ENCODE peak calls at places on chromosomes 5 and 9, in five cellular contexts. One of them, this sample, is unnamed.

GRCh38 chr9:21728781-21729180 is 73.7 kb upstream of the MTAP start:
- DNase-seq in CD8-positive, alpha-beta T cell: no peak
- DNase-seq in neuronal stem cell: no peak
- DNase-seq in ascending aorta: no peak
- DNase-seq in GM23248: peak; percentile 94
- DNase-seq in this sample: no peak

GRCh38 chr5:88663793-88664216 is 219.2 kb downstream of the MEF2C start:
- DNase-seq in CD8-positive, alpha-beta T cell: no peak
- DNase-seq in neuronal stem cell: no peak
- DNase-seq in ascending aorta: no peak
- DNase-seq in GM23248: no peak
- DNase-seq in this sample: no peak

GRCh38 chr9:83388346-83388745 is 149.9 kb downstream of the FRMD3 start:
- DNase-seq in CD8-positive, alpha-beta T cell: no peak
- DNase-seq in neuronal stem cell: no peak
- DNase-seq in ascending aorta: no peak
- DNase-seq in GM23248: no peak
- DNase-seq in this sample: no peak

GRCh38 chr9:121921444-121921843 is 171.7 kb downstream of the TTLL11 start:
- DNase-seq in CD8-positive, alpha-beta T cell: no peak
- DNase-seq in neuronal stem cell: no peak
- DNase-seq in ascending aorta: no peak
- DNase-seq in GM23248: no peak
- DNase-seq in this sample: no peak

GRCh38 chr9:86494644-86495081 is 140.5 kb upstream of the TUT7 start:
- DNase-seq in CD8-positive, alpha-beta T cell: no peak
- DNase-seq in neuronal stem cell: no peak
- DNase-seq in ascending aorta: no peak
- DNase-seq in GM23248: peak; percentile 73
- DNase-seq in this sample: no peak

GRCh38 chr5:40436535-40437237 is 243.0 kb upstream of the PTGER4 start:
- DNase-seq in CD8-positive, alpha-beta T cell: peak; percentile 24
- DNase-seq in neuronal stem cell: no peak
- DNase-seq in ascending aorta: no peak
- DNase-seq in GM23248: no peak
- DNase-seq in this sample: no peak

GRCh38 chr5:77030097-77031071 is at the start of gene AGGF1:
- DNase-seq in CD8-positive, alpha-beta T cell: peak; percentile 86
- DNase-seq in neuronal stem cell: peak; percentile 56
- DNase-seq in ascending aorta: peak; percentile 96
- DNase-seq in GM23248: peak; percentile 97
- DNase-seq in this sample: peak; percentile 95

GRCh38 chr5:78964889-78965288 is 20.2 kb downstream of the ARSB start:
- DNase-seq in CD8-positive, alpha-beta T cell: no peak
- DNase-seq in neuronal stem cell: peak; percentile 21
- DNase-seq in ascending aorta: no peak
- DNase-seq in GM23248: peak; percentile 79
- DNase-seq in this sample: no peak

GRCh38 chr9:99505915-99506314 is 283.8 kb downstream of the SEC61B start:
- DNase-seq in CD8-positive, alpha-beta T cell: no peak
- DNase-seq in neuronal stem cell: no peak
- DNase-seq in ascending aorta: no peak
- DNase-seq in GM23248: no peak
- DNase-seq in this sample: no peak

GRCh38 chr9:117180896-117181456 is 233.9 kb downstream of the ASTN2 start:
- DNase-seq in CD8-positive, alpha-beta T cell: no peak
- DNase-seq in neuronal stem cell: no peak
- DNase-seq in ascending aorta: no peak
- DNase-seq in GM23248: no peak
- DNase-seq in this sample: no peak

GRCh38 chr5:78213799-78214198 is 80.7 kb downstream of the AP3B1 start:
- DNase-seq in CD8-positive, alpha-beta T cell: no peak
- DNase-seq in neuronal stem cell: no peak
- DNase-seq in ascending aorta: no peak
- DNase-seq in GM23248: no peak
- DNase-seq in this sample: no peak

GRCh38 chr5:135221696-135222095 is 177.3 kb downstream of the MACROH2A1 start:
- DNase-seq in CD8-positive, alpha-beta T cell: no peak
- DNase-seq in neuronal stem cell: no peak
- DNase-seq in ascending aorta: peak; percentile 37
- DNase-seq in GM23248: no peak
- DNase-seq in this sample: no peak

GRCh38 chr9:92393686-92394085 is 10.7 kb downstream of the OGN start:
- DNase-seq in CD8-positive, alpha-beta T cell: no peak
- DNase-seq in neuronal stem cell: no peak
- DNase-seq in ascending aorta: no peak
- DNase-seq in GM23248: peak; percentile 48
- DNase-seq in this sample: no peak

GRCh38 chr9:85541876-85542275 is 199.9 kb downstream of the AGTPBP1 start:
- DNase-seq in CD8-positive, alpha-beta T cell: no peak
- DNase-seq in neuronal stem cell: no peak
- DNase-seq in ascending aorta: no peak
- DNase-seq in GM23248: no peak
- DNase-seq in this sample: no peak

GRCh38 chr9:116039312-116039711 is 114.3 kb upstream of the PAPPA start:
- DNase-seq in CD8-positive, alpha-beta T cell: no peak
- DNase-seq in neuronal stem cell: no peak
- DNase-seq in ascending aorta: no peak
- DNase-seq in GM23248: no peak
- DNase-seq in this sample: no peak

GRCh38 chr9:114409103-114409780 is 21.5 kb upstream of the AKNA start:
- DNase-seq in CD8-positive, alpha-beta T cell: no peak
- DNase-seq in neuronal stem cell: no peak
- DNase-seq in ascending aorta: no peak
- DNase-seq in GM23248: peak; percentile 61
- DNase-seq in this sample: no peak

GRCh38 chr5:35031276-35031675 is 16.5 kb downstream of the AGXT2 start:
- DNase-seq in CD8-positive, alpha-beta T cell: no peak
- DNase-seq in neuronal stem cell: no peak
- DNase-seq in ascending aorta: no peak
- DNase-seq in GM23248: peak; percentile 80
- DNase-seq in this sample: no peak

GRCh38 chr9:126664893-126665695 is 51.4 kb downstream of the LMX1B start:
- DNase-seq in CD8-positive, alpha-beta T cell: no peak
- DNase-seq in neuronal stem cell: peak; percentile 65
- DNase-seq in ascending aorta: no peak
- DNase-seq in GM23248: no peak
- DNase-seq in this sample: no peak

GRCh38 chr9:35680331-35681105 is 6.8 kb downstream of the CA9 start:
- DNase-seq in CD8-positive, alpha-beta T cell: no peak
- DNase-seq in neuronal stem cell: no peak
- DNase-seq in ascending aorta: no peak
- DNase-seq in GM23248: peak; percentile 62
- DNase-seq in this sample: no peak

GRCh38 chr5:177023247-177023703 is 779 bp downstream of the ZNF346 start:
- DNase-seq in CD8-positive, alpha-beta T cell: no peak
- DNase-seq in neuronal stem cell: peak; percentile 20
- DNase-seq in ascending aorta: no peak
- DNase-seq in GM23248: peak; percentile 53
- DNase-seq in this sample: no peak

GRCh38 chr5:98927242-98927987 is 1.4 kb downstream of the CHD1 start:
- DNase-seq in CD8-positive, alpha-beta T cell: peak; percentile 39
- DNase-seq in neuronal stem cell: peak; percentile 21
- DNase-seq in ascending aorta: peak; percentile 70
- DNase-seq in GM23248: peak; percentile 82
- DNase-seq in this sample: no peak

GRCh38 chr9:114856210-114856941 is 50.5 kb upstream of the TNFSF15 start:
- DNase-seq in CD8-positive, alpha-beta T cell: no peak
- DNase-seq in neuronal stem cell: no peak
- DNase-seq in ascending aorta: no peak
- DNase-seq in GM23248: peak; percentile 90
- DNase-seq in this sample: no peak

GRCh38 chr9:134062461-134063087 is 5.3 kb downstream of the BRD3 start:
- DNase-seq in CD8-positive, alpha-beta T cell: no peak
- DNase-seq in neuronal stem cell: no peak
- DNase-seq in ascending aorta: peak; percentile 49
- DNase-seq in GM23248: no peak
- DNase-seq in this sample: no peak

GRCh38 chr9:9996259-9996658 is 616.5 kb downstream of the PTPRD start:
- DNase-seq in CD8-positive, alpha-beta T cell: no peak
- DNase-seq in neuronal stem cell: no peak
- DNase-seq in ascending aorta: no peak
- DNase-seq in GM23248: no peak
- DNase-seq in this sample: no peak

GRCh38 chr9:11159318-11159862 is 546.6 kb upstream of the PTPRD start:
- DNase-seq in CD8-positive, alpha-beta T cell: no peak
- DNase-seq in neuronal stem cell: no peak
- DNase-seq in ascending aorta: no peak
- DNase-seq in GM23248: no peak
- DNase-seq in this sample: no peak

GRCh38 chr5:111453290-111453689 is 59.0 kb downstream of the STARD4 start:
- DNase-seq in CD8-positive, alpha-beta T cell: no peak
- DNase-seq in neuronal stem cell: no peak
- DNase-seq in ascending aorta: no peak
- DNase-seq in GM23248: peak; percentile 59
- DNase-seq in this sample: no peak

GRCh38 chr5:138952962-138953361 is 77.8 kb upstream of the LRRTM2 start:
- DNase-seq in CD8-positive, alpha-beta T cell: no peak
- DNase-seq in neuronal stem cell: no peak
- DNase-seq in ascending aorta: peak; percentile 61
- DNase-seq in GM23248: no peak
- DNase-seq in this sample: no peak
- H3K4me1 ChIP-seq in CD8-positive, alpha-beta T cell: peaks cover 16% of the 10 kb centered on the region
- H3K4me1 ChIP-seq in neuronal stem cell: peaks cover 28% of the 10 kb centered on the region
- H3K4me1 ChIP-seq in ascending aorta: peaks cover 52% of the 10 kb centered on the region
- H3K4me1 ChIP-seq in GM23248: peaks cover 11% of the 10 kb centered on the region
- H3K4me1 ChIP-seq in this sample: peaks cover 7% of the 10 kb centered on the region

DNA sequence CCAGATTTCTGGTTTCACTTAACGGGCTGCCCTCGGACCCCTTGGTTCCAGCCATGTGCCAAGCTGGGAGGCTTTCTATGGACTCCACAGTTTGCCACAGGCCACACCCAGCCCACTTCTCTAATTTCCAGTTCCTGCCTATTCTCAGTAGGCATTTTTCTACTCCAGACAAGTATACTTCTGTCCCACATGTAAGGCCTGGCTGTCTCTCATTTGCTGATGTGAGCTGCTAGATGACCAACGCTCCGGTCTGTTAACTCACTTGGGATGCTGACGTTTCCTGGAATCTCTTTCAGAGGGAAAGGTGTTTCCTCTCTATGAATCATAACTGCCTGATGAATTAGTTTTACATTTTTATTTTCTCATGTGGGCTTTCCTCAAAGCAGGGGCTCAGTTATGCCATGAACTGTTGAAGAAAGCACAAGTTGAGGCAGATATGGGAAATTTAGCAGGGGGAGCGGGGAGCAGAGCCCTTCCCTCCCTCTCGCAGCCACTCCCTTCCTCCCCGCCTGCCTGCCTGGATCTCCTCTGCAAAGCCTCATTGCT is 36.3 kb downstream of the ERGIC1 start:
- DNase-seq in CD8-positive, alpha-beta T cell: no peak
- DNase-seq in neuronal stem cell: no peak
- DNase-seq in ascending aorta: peak; percentile 94
- DNase-seq in GM23248: peak; percentile 98
- DNase-seq in this sample: peak; percentile 73
- H3K27ac ChIP-seq in CD8-positive, alpha-beta T cell: no peak overlapping the region
- H3K27ac ChIP-seq in neuronal stem cell: no peak overlapping the region
- H3K27ac ChIP-seq in ascending aorta: peak overlapping the region; percentile 99
- H3K27ac ChIP-seq in GM23248: peak overlapping the region; percentile 99
- H3K27ac ChIP-seq in this sample: peak overlapping the region; percentile 94

GRCh38 chr9:137578518-137579258 is at the start of gene DPH7:
- DNase-seq in CD8-positive, alpha-beta T cell: peak; percentile 96
- DNase-seq in neuronal stem cell: peak; percentile 88
- DNase-seq in ascending aorta: peak; percentile 97
- DNase-seq in GM23248: peak; percentile 97
- DNase-seq in this sample: peak; percentile 97

GRCh38 chr9:137574192-137574591 is 4.5 kb downstream of the DPH7 start:
- DNase-seq in CD8-positive, alpha-beta T cell: no peak
- DNase-seq in neuronal stem cell: no peak
- DNase-seq in ascending aorta: no peak
- DNase-seq in GM23248: no peak
- DNase-seq in this sample: no peak

GRCh38 chr9:137575382-137575724 is 3.4 kb downstream of the DPH7 start:
- DNase-seq in CD8-positive, alpha-beta T cell: no peak
- DNase-seq in neuronal stem cell: no peak
- DNase-seq in ascending aorta: no peak
- DNase-seq in GM23248: peak; percentile 12
- DNase-seq in this sample: no peak

GRCh38 chr9:137579259-137579604 is 507 bp upstream of the DPH7 start:
- DNase-seq in CD8-positive, alpha-beta T cell: no peak
- DNase-seq in neuronal stem cell: no peak
- DNase-seq in ascending aorta: no peak
- DNase-seq in GM23248: peak; percentile 12
- DNase-seq in this sample: no peak

DNA sequence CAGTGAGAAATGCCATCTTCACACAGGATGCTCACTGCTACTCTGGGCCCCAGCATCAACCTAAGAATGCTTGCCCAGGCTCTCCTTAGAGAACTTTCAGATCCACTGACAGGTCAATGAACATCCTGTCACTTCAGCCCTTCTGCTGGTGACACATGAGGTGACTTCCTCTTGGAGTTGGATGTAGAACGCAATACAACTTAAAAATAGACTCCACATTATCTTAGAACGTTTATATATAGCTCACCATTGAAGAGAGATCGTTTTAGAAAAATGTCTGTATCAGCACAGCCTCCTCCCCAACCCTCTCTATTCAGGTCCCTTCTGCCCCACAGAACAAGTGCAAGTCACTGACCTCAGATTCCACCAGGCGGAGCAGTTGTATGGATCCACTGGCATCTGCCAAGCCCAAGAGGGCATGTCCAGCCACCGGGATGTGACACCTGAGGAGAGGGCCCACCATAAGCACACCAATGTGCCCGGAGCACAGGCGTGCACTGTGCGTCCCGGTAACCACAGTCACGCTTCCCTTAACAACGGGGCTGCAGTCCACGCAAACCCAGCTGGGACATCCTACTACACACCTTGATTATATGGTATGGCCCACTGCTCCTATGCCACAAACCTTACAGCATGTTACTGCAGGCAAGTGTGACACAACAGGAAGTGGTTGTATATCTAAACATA is 2.9 kb downstream of the DPH7 start:
- DNase-seq in CD8-positive, alpha-beta T cell: no peak
- DNase-seq in neuronal stem cell: no peak
- DNase-seq in ascending aorta: no peak
- DNase-seq in GM23248: no peak
- DNase-seq in this sample: no peak
- H3K36me3 ChIP-seq in CD8-positive, alpha-beta T cell: peaks cover 18% of the 10 kb centered on the region
- H3K36me3 ChIP-seq in neuronal stem cell: peaks cover 38% of the 10 kb centered on the region
- H3K36me3 ChIP-seq in ascending aorta: peaks cover 32% of the 10 kb centered on the region
- H3K36me3 ChIP-seq in GM23248: peaks cover 9% of the 10 kb centered on the region
- H3K36me3 ChIP-seq in this sample: no peaks in the 10 kb centered on the region

GRCh38 chr9:136847065-136847826 is 2.0 kb upstream of the PHPT1 start:
- DNase-seq in CD8-positive, alpha-beta T cell: no peak
- DNase-seq in neuronal stem cell: peak; percentile 70
- DNase-seq in ascending aorta: no peak
- DNase-seq in GM23248: peak; percentile 66
- DNase-seq in this sample: peak; percentile 73

GRCh38 chr9:136845465-136846261 is 3.4 kb downstream of the AJM1 start:
- DNase-seq in CD8-positive, alpha-beta T cell: no peak
- DNase-seq in neuronal stem cell: no peak
- DNase-seq in ascending aorta: no peak
- DNase-seq in GM23248: no peak
- DNase-seq in this sample: no peak

GRCh38 chr9:136844766-136845464 is 2.6 kb downstream of the AJM1 start:
- DNase-seq in CD8-positive, alpha-beta T cell: no peak
- DNase-seq in neuronal stem cell: no peak
- DNase-seq in ascending aorta: no peak
- DNase-seq in GM23248: no peak
- DNase-seq in this sample: no peak

GRCh38 chr9:136847827-136848392 is 1.3 kb upstream of the PHPT1 start:
- DNase-seq in CD8-positive, alpha-beta T cell: peak; percentile 49
- DNase-seq in neuronal stem cell: peak; percentile 78
- DNase-seq in ascending aorta: peak; percentile 94
- DNase-seq in GM23248: peak; percentile 92
- DNase-seq in this sample: peak; percentile 90

GRCh38 chr9:136846376-136847064 is 2.7 kb upstream of the PHPT1 start:
- DNase-seq in CD8-positive, alpha-beta T cell: no peak
- DNase-seq in neuronal stem cell: no peak
- DNase-seq in ascending aorta: no peak
- DNase-seq in GM23248: peak; percentile 35
- DNase-seq in this sample: no peak
- H3K4me1 ChIP-seq in CD8-positive, alpha-beta T cell: peaks cover 43% of the 10 kb centered on the region
- H3K4me1 ChIP-seq in neuronal stem cell: peaks cover 28% of the 10 kb centered on the region
- H3K4me1 ChIP-seq in ascending aorta: peaks cover 43% of the 10 kb centered on the region
- H3K4me1 ChIP-seq in GM23248: peaks cover 3% of the 10 kb centered on the region
- H3K4me1 ChIP-seq in this sample: peaks cover 30% of the 10 kb centered on the region

This sample was measured in lung.